ENCODE peak calls at places on chromosomes 12 and 14, in six cellular contexts. Y is NCI-H2081, M is amygdala, H is body of pancreas, F is left kidney, R is kidney tubule cell. U is an unnamed sample.

GRCh38 chr14:94388027-94388895 is at the start of gene SERPINA1:
- DNase-seq in F (no peak), H (peak; percentile 55), Y (no peak), M (no peak), R (peak; percentile 94), U (peak; percentile 92)

GRCh38 chr14:63091394-63091996 is 46.2 kb upstream of the KCNH5 start:
- DNase-seq in Y (no peak), H (no peak), F (no peak), R (no peak), M (no peak), U (no peak)

GRCh38 chr14:60311417-60311816 is 62.4 kb downstream of the PPM1A start:
- DNase-seq in Y (peak; percentile 38), R (peak; percentile 31), H (no peak), M (no peak), F (no peak), U (no peak)

GRCh38 chr14:23209651-23210423 is 26.4 kb upstream of the SLC7A8 start:
- DNase-seq in M (no peak), Y (no peak), H (no peak), F (no peak), R (peak; percentile 3), U (peak; percentile 98)

GRCh38 chr14:100810861-100811461 is 15.0 kb upstream of the MEG3 start:
- DNase-seq in R (peak; percentile 52), H (no peak), Y (no peak), F (no peak), M (no peak), U (no peak)

GRCh38 chr12:4486049-4486699 is 40.6 kb upstream of the FGF6 start:
- DNase-seq in F (no peak), M (no peak), Y (no peak), H (no peak), R (no peak), U (no peak)

GRCh38 chr14:94011795-94012194 is 14.3 kb upstream of the OTUB2 start:
- DNase-seq in F (no peak), Y (no peak), M (no peak), R (peak; percentile 45), H (no peak), U (no peak)

GRCh38 chr12:124259168-124260066 is 35.5 kb upstream of the RFLNA start:
- DNase-seq in R (no peak), H (no peak), F (no peak), M (no peak), Y (no peak), U (no peak)

GRCh38 chr14:55518391-55518790 is 61.6 kb upstream of the KTN1 start:
- DNase-seq in R (no peak), M (no peak), F (no peak), Y (no peak), H (no peak), U (no peak)

GRCh38 chr12:32367381-32367780 is 32.0 kb upstream of the FGD4 start:
- DNase-seq in Y (no peak), F (peak; percentile 50), M (no peak), H (no peak), R (peak; percentile 49), U (no peak)

GRCh38 chr12:24964342-24964741 is 15.4 kb upstream of the BCAT1 start:
- DNase-seq in H (no peak), M (no peak), F (no peak), R (no peak), Y (no peak), U (no peak)